ENCODE peak calls at places on chromosome 20, in nine cellular contexts. O is lung, W is stromal cell of bone marrow, T is HuH-7.5, V is Calu3, F is psoas muscle, K is NCI-H1417 treated with DMSO at 0.1 percent for 48 hours, H is T-helper 9 cell, S is uterus. Y is an unnamed sample.

GRCh38 chr20:46040902-46041535 is 12.0 kb downstream of the SLC12A5 start:
- DNase-seq in O (no peak), W (no peak), T (peak), V (peak), F (no peak), K (no peak), H (peak), S (no peak), Y (no peak)

GRCh38 chr20:63176035-63176434 is 39.9 kb downstream of the YTHDF1 start:
- DNase-seq in O (no peak), W (no peak), T (no peak), V (no peak), F (no peak), K (no peak), H (no peak), S (no peak), Y (no peak)

GRCh38 chr20:1900321-1900791 is 5.1 kb downstream of the SIRPA start:
- DNase-seq in O (no peak), W (peak), T (peak), V (peak), F (peak), K (no peak), H (no peak), S (peak), Y (peak)

GRCh38 chr20:36470482-36471062 is 70.7 kb upstream of the MYL9 start:
- DNase-seq in O (no peak), W (no peak), T (no peak), V (no peak), F (no peak), K (peak), H (no peak), S (no peak), Y (no peak)

GRCh38 chr20:15703171-15703911 is 869.9 kb downstream of the KIF16B start:
- DNase-seq in O (no peak), W (peak), T (peak), V (peak), F (no peak), K (no peak), H (no peak), S (no peak), Y (no peak)

GRCh38 chr20:58236612-58237317 is 8.3 kb upstream of the ANKRD60 start:
- DNase-seq in O (peak), W (peak), T (peak), V (peak), F (peak), K (peak), H (peak), S (peak), Y (peak)

GRCh38 chr20:44085616-44086434 is 101.2 kb downstream of the JPH2 start:
- DNase-seq in O (no peak), W (no peak), T (no peak), V (no peak), F (no peak), K (no peak), H (no peak), S (no peak), Y (no peak)

GRCh38 chr20:48384147-48384818 is 443.5 kb downstream of the PREX1 start:
- DNase-seq in O (no peak), W (no peak), T (peak), V (peak), F (no peak), K (no peak), H (no peak), S (no peak), Y (no peak)

GRCh38 chr20:11686195-11686594 is 231.5 kb upstream of the BTBD3 start:
- DNase-seq in O (no peak), W (no peak), T (no peak), V (no peak), F (no peak), K (no peak), H (no peak), S (no peak), Y (no peak)

GRCh38 chr20:41436679-41437078 is 70.1 kb upstream of the EMILIN3 start:
- DNase-seq in O (no peak), W (no peak), T (no peak), V (no peak), F (no peak), K (no peak), H (no peak), S (no peak), Y (no peak)

GRCh38 chr20:62793757-62794006 is 2.6 kb upstream of the MRGBP start:
- DNase-seq in O (no peak), W (no peak), T (no peak), V (no peak), F (no peak), K (no peak), H (no peak), S (no peak), Y (no peak)

GRCh38 chr20:45085289-45085688 is 15.6 kb downstream of the KCNS1 start:
- DNase-seq in O (no peak), W (no peak), T (no peak), V (no peak), F (no peak), K (no peak), H (no peak), S (no peak), Y (no peak)

GRCh38 chr20:51531141-51531710 is 11.3 kb downstream of the NFATC2 start:
- DNase-seq in O (no peak), W (no peak), T (no peak), V (no peak), F (no peak), K (no peak), H (peak), S (no peak), Y (no peak)

GRCh38 chr20:50376179-50376887 is 133.8 kb upstream of the PTPN1 start:
- DNase-seq in O (no peak), W (no peak), T (no peak), V (no peak), F (no peak), K (no peak), H (no peak), S (no peak), Y (no peak)

GRCh38 chr20:61589055-61589385 is 337.0 kb downstream of the CDH4 start:
- DNase-seq in O (no peak), W (peak), T (no peak), V (no peak), F (no peak), K (no peak), H (no peak), S (no peak), Y (no peak)

GRCh38 chr20:41696428-41696827 is 78.3 kb upstream of the CHD6 start:
- DNase-seq in O (no peak), W (no peak), T (no peak), V (no peak), F (no peak), K (no peak), H (no peak), S (no peak), Y (no peak)

GRCh38 chr20:38271609-38272120 is 11.1 kb upstream of the KIAA1755 start:
- DNase-seq in O (no peak), W (no peak), T (no peak), V (no peak), F (no peak), K (no peak), H (no peak), S (no peak), Y (no peak)